ENCODE peak calls at places on chromosome 15, in six cellular contexts. One of them, this sample, is unnamed.

GRCh38 chr15:100771745-100772144 is 107.9 kb upstream of the ALDH1A3 start:
- DNase-seq in A673: no peak
- DNase-seq in CD4-positive, CD25-positive, alpha-beta regulatory T cell: no peak
- DNase-seq in IMR-90: no peak
- DNase-seq in ascending aorta: no peak
- DNase-seq in cardiac muscle cell: no peak
- DNase-seq in this sample: no peak

GRCh38 chr15:79849789-79850188 is 47.0 kb downstream of the MTHFS start:
- DNase-seq in A673: peak
- DNase-seq in CD4-positive, CD25-positive, alpha-beta regulatory T cell: no peak
- DNase-seq in IMR-90: peak
- DNase-seq in ascending aorta: no peak
- DNase-seq in cardiac muscle cell: peak
- DNase-seq in this sample: no peak

GRCh38 chr15:51367322-51367976 is 26.0 kb downstream of the GLDN start:
- DNase-seq in A673: no peak
- DNase-seq in CD4-positive, CD25-positive, alpha-beta regulatory T cell: no peak
- DNase-seq in IMR-90: no peak
- DNase-seq in ascending aorta: no peak
- DNase-seq in cardiac muscle cell: no peak
- DNase-seq in this sample: no peak

GRCh38 chr15:72584006-72584405 is 70.5 kb upstream of the GOLGA6B start:
- DNase-seq in A673: no peak
- DNase-seq in CD4-positive, CD25-positive, alpha-beta regulatory T cell: no peak
- DNase-seq in IMR-90: peak
- DNase-seq in ascending aorta: no peak
- DNase-seq in cardiac muscle cell: no peak
- DNase-seq in this sample: no peak

GRCh38 chr15:80549712-80550111 is 145.4 kb upstream of the ABHD17C start:
- DNase-seq in A673: no peak
- DNase-seq in CD4-positive, CD25-positive, alpha-beta regulatory T cell: no peak
- DNase-seq in IMR-90: no peak
- DNase-seq in ascending aorta: no peak
- DNase-seq in cardiac muscle cell: no peak
- DNase-seq in this sample: no peak

GRCh38 chr15:29636140-29636539 is 186.1 kb downstream of the TJP1 start:
- DNase-seq in A673: no peak
- DNase-seq in CD4-positive, CD25-positive, alpha-beta regulatory T cell: no peak
- DNase-seq in IMR-90: no peak
- DNase-seq in ascending aorta: no peak
- DNase-seq in cardiac muscle cell: no peak
- DNase-seq in this sample: no peak

GRCh38 chr15:22796079-22796478 is 9.6 kb downstream of the NIPA1 start:
- DNase-seq in A673: no peak
- DNase-seq in CD4-positive, CD25-positive, alpha-beta regulatory T cell: no peak
- DNase-seq in IMR-90: no peak
- DNase-seq in ascending aorta: no peak
- DNase-seq in cardiac muscle cell: no peak
- DNase-seq in this sample: no peak

GRCh38 chr15:101435761-101436160 is 53.7 kb downstream of the PCSK6 start:
- DNase-seq in A673: no peak
- DNase-seq in CD4-positive, CD25-positive, alpha-beta regulatory T cell: no peak
- DNase-seq in IMR-90: no peak
- DNase-seq in ascending aorta: no peak
- DNase-seq in cardiac muscle cell: no peak
- DNase-seq in this sample: no peak

GRCh38 chr15:86040360-86041095 is 39.1 kb upstream of the AGBL1 start:
- DNase-seq in A673: peak
- DNase-seq in CD4-positive, CD25-positive, alpha-beta regulatory T cell: no peak
- DNase-seq in IMR-90: no peak
- DNase-seq in ascending aorta: no peak
- DNase-seq in cardiac muscle cell: no peak
- DNase-seq in this sample: no peak

GRCh38 chr15:64800476-64800875 is 25.0 kb downstream of the PIF1 start:
- DNase-seq in A673: no peak
- DNase-seq in CD4-positive, CD25-positive, alpha-beta regulatory T cell: no peak
- DNase-seq in IMR-90: no peak
- DNase-seq in ascending aorta: no peak
- DNase-seq in cardiac muscle cell: no peak
- DNase-seq in this sample: no peak

GRCh38 chr15:75713338-75713895 is 769 bp upstream of the CSPG4 start:
- DNase-seq in A673: no peak
- DNase-seq in CD4-positive, CD25-positive, alpha-beta regulatory T cell: no peak
- DNase-seq in IMR-90: peak
- DNase-seq in ascending aorta: no peak
- DNase-seq in cardiac muscle cell: peak
- DNase-seq in this sample: no peak

GRCh38 chr15:42387603-42388002 is 28.3 kb downstream of the CAPN3 start:
- DNase-seq in A673: peak
- DNase-seq in CD4-positive, CD25-positive, alpha-beta regulatory T cell: no peak
- DNase-seq in IMR-90: no peak
- DNase-seq in ascending aorta: no peak
- DNase-seq in cardiac muscle cell: no peak
- DNase-seq in this sample: no peak

GRCh38 chr15:74807302-74807701 is 5.3 kb upstream of the LMAN1L start:
- DNase-seq in A673: no peak
- DNase-seq in CD4-positive, CD25-positive, alpha-beta regulatory T cell: no peak
- DNase-seq in IMR-90: peak
- DNase-seq in ascending aorta: no peak
- DNase-seq in cardiac muscle cell: no peak
- DNase-seq in this sample: no peak

GRCh38 chr15:60590935-60591490 is 112.1 kb upstream of the ICE2 start:
- DNase-seq in A673: peak
- DNase-seq in CD4-positive, CD25-positive, alpha-beta regulatory T cell: peak
- DNase-seq in IMR-90: peak
- DNase-seq in ascending aorta: no peak
- DNase-seq in cardiac muscle cell: peak
- DNase-seq in this sample: no peak

GRCh38 chr15:74300057-74300620 is 64.0 kb downstream of the CCDC33 start:
- DNase-seq in A673: peak
- DNase-seq in CD4-positive, CD25-positive, alpha-beta regulatory T cell: no peak
- DNase-seq in IMR-90: no peak
- DNase-seq in ascending aorta: no peak
- DNase-seq in cardiac muscle cell: no peak
- DNase-seq in this sample: no peak

GRCh38 chr15:77481670-77482069 is 61.0 kb downstream of the HMG20A start:
- DNase-seq in A673: peak
- DNase-seq in CD4-positive, CD25-positive, alpha-beta regulatory T cell: no peak
- DNase-seq in IMR-90: no peak
- DNase-seq in ascending aorta: no peak
- DNase-seq in cardiac muscle cell: no peak
- DNase-seq in this sample: no peak

GRCh38 chr15:81199031-81199779 is 2.5 kb downstream of the IL16 start:
- DNase-seq in A673: no peak
- DNase-seq in CD4-positive, CD25-positive, alpha-beta regulatory T cell: no peak
- DNase-seq in IMR-90: no peak
- DNase-seq in ascending aorta: no peak
- DNase-seq in cardiac muscle cell: no peak
- DNase-seq in this sample: no peak

GRCh38 chr15:73375755-73376305 is 7.1 kb upstream of the HCN4 start:
- DNase-seq in A673: peak
- DNase-seq in CD4-positive, CD25-positive, alpha-beta regulatory T cell: no peak
- DNase-seq in IMR-90: no peak
- DNase-seq in ascending aorta: no peak
- DNase-seq in cardiac muscle cell: peak
- DNase-seq in this sample: no peak

GRCh38 chr15:55224892-55225291 is 28.2 kb upstream of the RSL24D1 start:
- DNase-seq in A673: no peak
- DNase-seq in CD4-positive, CD25-positive, alpha-beta regulatory T cell: no peak
- DNase-seq in IMR-90: no peak
- DNase-seq in ascending aorta: no peak
- DNase-seq in cardiac muscle cell: peak
- DNase-seq in this sample: no peak

GRCh38 chr15:49471733-49472132 is 48.7 kb downstream of the FGF7 start:
- DNase-seq in A673: no peak
- DNase-seq in CD4-positive, CD25-positive, alpha-beta regulatory T cell: no peak
- DNase-seq in IMR-90: no peak
- DNase-seq in ascending aorta: no peak
- DNase-seq in cardiac muscle cell: no peak
- DNase-seq in this sample: no peak

GRCh38 chr15:49468440-49468839 is 45.4 kb downstream of the FGF7 start:
- DNase-seq in A673: no peak
- DNase-seq in CD4-positive, CD25-positive, alpha-beta regulatory T cell: no peak
- DNase-seq in IMR-90: peak
- DNase-seq in ascending aorta: no peak
- DNase-seq in cardiac muscle cell: no peak
- DNase-seq in this sample: no peak

GRCh38 chr15:49467782-49468181 is 44.7 kb downstream of the FGF7 start:
- DNase-seq in A673: no peak
- DNase-seq in CD4-positive, CD25-positive, alpha-beta regulatory T cell: no peak
- DNase-seq in IMR-90: no peak
- DNase-seq in ascending aorta: no peak
- DNase-seq in cardiac muscle cell: no peak
- DNase-seq in this sample: no peak

GRCh38 chr15:49473031-49473430 is 50.0 kb downstream of the FGF7 start:
- DNase-seq in A673: no peak
- DNase-seq in CD4-positive, CD25-positive, alpha-beta regulatory T cell: no peak
- DNase-seq in IMR-90: peak
- DNase-seq in ascending aorta: no peak
- DNase-seq in cardiac muscle cell: no peak
- DNase-seq in this sample: no peak

DNA sequence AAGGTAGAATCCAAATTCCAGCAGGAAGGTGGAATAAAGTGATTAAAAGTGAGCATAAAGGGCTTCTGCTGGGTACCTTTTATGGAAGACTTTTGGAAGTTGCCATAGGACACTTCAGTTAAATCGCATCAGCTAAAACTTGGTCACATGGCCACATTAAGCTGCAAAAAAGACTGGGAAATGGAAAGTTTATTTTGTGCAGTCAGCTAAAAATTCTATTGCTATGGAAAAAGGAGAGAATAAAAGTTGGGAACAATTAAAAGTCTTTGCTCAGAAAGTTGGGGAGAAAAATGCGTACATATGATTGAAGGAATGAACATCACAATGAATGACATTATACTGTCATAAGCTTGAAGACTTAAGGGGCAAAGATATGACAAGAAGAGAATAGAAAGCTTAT is 49.3 kb downstream of the FGF7 start:
- DNase-seq in A673: no peak
- DNase-seq in CD4-positive, CD25-positive, alpha-beta regulatory T cell: no peak
- DNase-seq in IMR-90: no peak
- DNase-seq in ascending aorta: no peak
- DNase-seq in cardiac muscle cell: no peak
- DNase-seq in this sample: no peak
- H3K4me3 ChIP-seq in A673: no peak
- H3K4me3 ChIP-seq in CD4-positive, CD25-positive, alpha-beta regulatory T cell: no peak
- H3K4me3 ChIP-seq in IMR-90: no peak
- H3K4me3 ChIP-seq in ascending aorta: no peak
- H3K4me3 ChIP-seq in cardiac muscle cell: no peak
- H3K4me3 ChIP-seq in this sample: no peak

DNA sequence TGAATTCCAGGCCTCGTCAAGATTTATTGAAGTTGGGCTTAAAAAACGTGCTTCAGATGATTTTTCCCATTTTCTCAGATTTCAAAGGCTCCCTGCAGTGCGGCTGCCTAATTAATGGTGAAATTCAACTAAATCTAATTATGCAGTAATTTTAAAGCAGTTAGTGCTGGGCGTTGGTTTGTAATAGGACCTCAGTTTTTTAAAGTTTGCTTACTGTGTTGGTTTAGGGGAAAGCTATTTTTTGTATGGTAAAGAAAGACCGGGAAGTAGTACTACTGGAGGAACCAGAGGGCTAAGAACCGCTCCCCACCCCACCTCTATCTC is 11.6 kb downstream of the NR2F2 start:
- DNase-seq in A673: peak
- DNase-seq in CD4-positive, CD25-positive, alpha-beta regulatory T cell: no peak
- DNase-seq in IMR-90: no peak
- DNase-seq in ascending aorta: no peak
- DNase-seq in cardiac muscle cell: no peak
- DNase-seq in this sample: no peak
- H3K4me3 ChIP-seq in A673: peak
- H3K4me3 ChIP-seq in CD4-positive, CD25-positive, alpha-beta regulatory T cell: no peak
- H3K4me3 ChIP-seq in IMR-90: peak
- H3K4me3 ChIP-seq in ascending aorta: peak
- H3K4me3 ChIP-seq in cardiac muscle cell: no peak
- H3K4me3 ChIP-seq in this sample: peak

GRCh38 chr15:89406756-89407650 is 72.4 kb upstream of the POLG start:
- DNase-seq in A673: peak
- DNase-seq in CD4-positive, CD25-positive, alpha-beta regulatory T cell: no peak
- DNase-seq in IMR-90: no peak
- DNase-seq in ascending aorta: no peak
- DNase-seq in cardiac muscle cell: no peak
- DNase-seq in this sample: no peak

GRCh38 chr15:89408512-89409183 is 74.0 kb upstream of the POLG start:
- DNase-seq in A673: no peak
- DNase-seq in CD4-positive, CD25-positive, alpha-beta regulatory T cell: no peak
- DNase-seq in IMR-90: peak
- DNase-seq in ascending aorta: no peak
- DNase-seq in cardiac muscle cell: no peak
- DNase-seq in this sample: no peak

GRCh38 chr15:89409184-89409992 is 74.8 kb upstream of the POLG start:
- DNase-seq in A673: no peak
- DNase-seq in CD4-positive, CD25-positive, alpha-beta regulatory T cell: no peak
- DNase-seq in IMR-90: no peak
- DNase-seq in ascending aorta: no peak
- DNase-seq in cardiac muscle cell: no peak
- DNase-seq in this sample: no peak

GRCh38 chr15:89412906-89413411 is 78.3 kb upstream of the POLG start:
- DNase-seq in A673: no peak
- DNase-seq in CD4-positive, CD25-positive, alpha-beta regulatory T cell: no peak
- DNase-seq in IMR-90: no peak
- DNase-seq in ascending aorta: no peak
- DNase-seq in cardiac muscle cell: no peak
- DNase-seq in this sample: no peak

DNA sequence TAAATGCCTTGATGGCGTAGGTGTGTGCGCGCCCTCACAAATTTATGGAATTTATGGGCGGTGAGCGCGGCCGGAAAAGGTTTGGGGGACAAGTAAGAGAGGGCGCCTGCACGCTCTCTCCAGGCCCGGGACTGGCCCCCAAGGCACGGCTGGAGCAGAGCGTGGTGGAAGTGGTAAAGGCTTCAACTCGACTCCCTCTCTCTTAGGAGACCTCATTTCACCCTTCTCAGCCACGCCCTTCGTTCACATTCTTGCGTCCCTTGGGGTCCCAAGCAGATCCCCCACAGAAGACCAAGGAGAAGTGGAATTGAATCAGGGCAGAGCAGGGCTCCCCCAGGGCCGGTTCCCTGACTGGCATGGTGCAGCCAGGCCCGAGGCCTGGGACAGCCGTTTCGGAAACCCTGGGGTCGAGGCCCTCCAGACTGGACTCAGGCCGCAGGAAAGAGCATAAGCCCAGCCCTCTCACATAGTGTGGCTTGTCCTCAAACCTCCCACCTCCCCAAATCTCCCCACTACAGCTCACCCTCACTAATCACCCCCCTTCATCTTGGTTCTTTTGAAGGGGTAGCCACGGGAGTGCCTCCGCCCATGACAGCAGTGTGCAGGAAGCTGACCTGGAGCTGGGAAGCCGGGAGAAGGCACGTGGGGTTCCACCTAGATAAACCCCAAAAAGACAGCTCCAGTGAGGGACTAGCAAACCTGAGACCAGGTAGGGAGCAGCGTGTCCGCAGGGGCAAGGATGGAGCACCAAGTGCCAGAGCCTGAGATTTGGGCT is 75.6 kb upstream of the POLG start:
- DNase-seq in A673: no peak
- DNase-seq in CD4-positive, CD25-positive, alpha-beta regulatory T cell: no peak
- DNase-seq in IMR-90: no peak
- DNase-seq in ascending aorta: no peak
- DNase-seq in cardiac muscle cell: no peak
- DNase-seq in this sample: no peak
- H3K4me3 ChIP-seq in A673: no peak
- H3K4me3 ChIP-seq in CD4-positive, CD25-positive, alpha-beta regulatory T cell: no peak
- H3K4me3 ChIP-seq in IMR-90: no peak
- H3K4me3 ChIP-seq in ascending aorta: no peak
- H3K4me3 ChIP-seq in cardiac muscle cell: no peak
- H3K4me3 ChIP-seq in this sample: no peak

GRCh38 chr15:31216210-31216911 is 110.3 kb upstream of the KLF13 start:
- DNase-seq in A673: peak
- DNase-seq in CD4-positive, CD25-positive, alpha-beta regulatory T cell: peak
- DNase-seq in IMR-90: no peak
- DNase-seq in ascending aorta: peak
- DNase-seq in cardiac muscle cell: peak
- DNase-seq in this sample: peak
- H3K4me3 ChIP-seq in A673: peak
- H3K4me3 ChIP-seq in CD4-positive, CD25-positive, alpha-beta regulatory T cell: no peak
- H3K4me3 ChIP-seq in IMR-90: no peak
- H3K4me3 ChIP-seq in ascending aorta: peak
- H3K4me3 ChIP-seq in cardiac muscle cell: peak
- H3K4me3 ChIP-seq in this sample: peak

This sample was measured in thoracic aorta.